ENCODE peak calls at places on chromosomes 13 and 19, in nine cellular contexts. B, M, O, A, Z, L, X, F and I are unnamed samples.

GRCh38 chr19:48896191-48896720 is 2.3 kb downstream of the TULP2 start:
- DNase-seq in F (no peak), O (peak), A (no peak), M (no peak), B (no peak), X (no peak), L (peak), Z (peak), I (no peak)

GRCh38 chr13:91228940-91229339 is 118.5 kb upstream of the MIR17HG start:
- DNase-seq in O (no peak), M (no peak), F (no peak), Z (no peak), L (no peak), X (no peak), B (no peak), A (no peak), I (no peak)

GRCh38 chr13:31032574-31033095 is 100.2 kb downstream of the TEX26 start:
- DNase-seq in A (no peak), O (no peak), F (no peak), B (no peak), X (no peak), M (no peak), L (no peak), Z (no peak), I (no peak)

GRCh38 chr19:4524808-4525562 is 6.7 kb upstream of the PLIN4 start:
- DNase-seq in X (peak), M (no peak), B (no peak), L (peak), O (peak), Z (peak), A (peak), F (no peak), I (peak)

GRCh38 chr19:49361438-49362047 is 673 bp downstream of the TEAD2 start:
- DNase-seq in O (peak), L (no peak), B (no peak), Z (peak), M (no peak), X (no peak), A (no peak), F (peak), I (no peak)

GRCh38 chr19:10797541-10798256 is 38.3 kb downstream of the TMED1 start:
- DNase-seq in O (no peak), B (no peak), X (no peak), F (no peak), L (peak), M (no peak), A (no peak), Z (no peak), I (no peak)

GRCh38 chr19:35868172-35868822 is at the start of gene APLP1:
- DNase-seq in O (peak), A (no peak), M (no peak), B (no peak), F (no peak), X (no peak), Z (peak), L (peak), I (no peak)

GRCh38 chr13:26965976-26966375 is 205.4 kb upstream of the GPR12 start:
- DNase-seq in A (no peak), M (no peak), B (no peak), Z (no peak), F (no peak), L (no peak), X (no peak), O (peak), I (no peak)

GRCh38 chr19:34391813-34392212 is 12.4 kb upstream of the PDCD2L start:
- DNase-seq in Z (no peak), M (no peak), F (no peak), X (no peak), O (no peak), A (no peak), B (no peak), L (no peak), I (no peak)

GRCh38 chr19:55319786-55320185 is 5.4 kb downstream of the TMEM150B start:
- DNase-seq in M (no peak), B (no peak), A (no peak), L (no peak), O (peak), F (no peak), Z (peak), X (no peak), I (no peak)

GRCh38 chr19:10838377-10838776 is 2.4 kb upstream of the TMED1 start:
- DNase-seq in A (no peak), F (no peak), B (no peak), Z (no peak), L (no peak), O (no peak), X (no peak), M (peak), I (no peak)

GRCh38 chr13:24181991-24182702 is 21.6 kb downstream of the SPATA13 start:
- DNase-seq in L (peak), F (no peak), A (no peak), O (no peak), X (no peak), Z (no peak), B (no peak), M (no peak), I (no peak)

GRCh38 chr13:112506046-112506445 is 81.9 kb downstream of the TUBGCP3 start:
- DNase-seq in M (no peak), Z (no peak), X (peak), F (no peak), B (no peak), L (no peak), O (no peak), A (no peak), I (no peak)

GRCh38 chr19:15249912-15250634 is 17.8 kb upstream of the EPHX3 start:
- DNase-seq in Z (no peak), X (no peak), B (peak), M (no peak), A (no peak), L (no peak), O (peak), F (no peak), I (no peak)

GRCh38 chr13:33711441-33711840 is 106.5 kb upstream of the RFC3 start:
- DNase-seq in A (no peak), B (no peak), X (no peak), Z (no peak), L (no peak), M (no peak), O (no peak), F (no peak), I (no peak)

DNA sequence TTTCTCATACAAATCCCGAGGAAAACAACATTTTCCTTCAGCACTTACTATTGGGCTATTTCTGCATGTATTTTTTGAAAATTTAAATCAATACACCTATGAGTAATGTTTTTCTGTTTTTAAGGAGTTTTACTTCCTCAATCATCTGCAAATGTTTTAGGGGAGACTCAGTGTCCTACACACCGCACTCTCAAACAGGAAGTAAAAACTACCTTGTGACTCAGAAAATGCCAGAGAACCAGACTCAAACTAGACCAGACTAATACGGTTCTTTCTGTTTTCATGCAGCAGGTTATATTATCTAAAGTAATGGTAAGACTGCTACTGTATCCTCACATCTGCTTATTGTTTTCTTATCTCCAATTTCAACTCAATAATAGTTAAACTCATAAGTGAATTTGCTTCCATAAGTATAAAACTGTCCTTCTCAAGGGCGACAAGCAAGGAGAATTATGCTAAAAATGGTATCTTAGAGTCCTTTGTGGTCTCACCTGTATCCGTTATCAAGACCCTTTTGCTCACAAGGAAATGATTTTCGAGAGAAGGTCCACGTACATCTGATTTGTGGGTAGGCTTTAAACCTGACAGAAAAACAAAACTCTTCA is 52.5 kb downstream of the FLT3 start:
- DNase-seq in A (no peak), M (peak), Z (peak), O (no peak), B (no peak), X (no peak), F (no peak), L (peak), I (no peak)
- H3K4me3 ChIP-seq in A (no peak), M (no peak), Z (no peak), O (no peak), B (no peak), X (no peak), F (no peak), L (peak), I (no peak)

DNA sequence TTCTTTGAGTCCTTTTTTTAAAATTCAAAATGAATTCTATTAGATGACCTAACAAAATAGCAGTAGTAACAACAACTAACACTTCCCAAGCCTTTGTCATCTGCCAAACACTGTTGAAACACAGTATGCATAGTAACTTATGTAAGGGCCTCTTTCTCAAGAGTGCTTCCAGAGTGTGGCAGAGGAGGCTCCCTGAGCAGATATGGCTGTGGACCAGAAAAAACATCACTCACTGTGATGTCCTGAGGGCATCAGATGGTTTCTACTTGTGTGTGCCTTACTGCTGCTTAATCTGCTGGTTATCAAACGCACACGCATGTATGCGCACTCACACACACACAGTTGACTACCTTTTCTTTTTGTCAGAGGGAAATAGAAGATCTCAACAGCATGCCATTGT is 110.8 kb downstream of the DLEU7 start:
- DNase-seq in B (no peak), A (no peak), F (no peak), O (no peak), L (no peak), M (peak), Z (no peak), X (no peak), I (no peak)
- H3K4me3 ChIP-seq in B (no peak), A (no peak), F (no peak), O (no peak), L (no peak), M (no peak), Z (no peak), X (no peak), I (no peak)

DNA sequence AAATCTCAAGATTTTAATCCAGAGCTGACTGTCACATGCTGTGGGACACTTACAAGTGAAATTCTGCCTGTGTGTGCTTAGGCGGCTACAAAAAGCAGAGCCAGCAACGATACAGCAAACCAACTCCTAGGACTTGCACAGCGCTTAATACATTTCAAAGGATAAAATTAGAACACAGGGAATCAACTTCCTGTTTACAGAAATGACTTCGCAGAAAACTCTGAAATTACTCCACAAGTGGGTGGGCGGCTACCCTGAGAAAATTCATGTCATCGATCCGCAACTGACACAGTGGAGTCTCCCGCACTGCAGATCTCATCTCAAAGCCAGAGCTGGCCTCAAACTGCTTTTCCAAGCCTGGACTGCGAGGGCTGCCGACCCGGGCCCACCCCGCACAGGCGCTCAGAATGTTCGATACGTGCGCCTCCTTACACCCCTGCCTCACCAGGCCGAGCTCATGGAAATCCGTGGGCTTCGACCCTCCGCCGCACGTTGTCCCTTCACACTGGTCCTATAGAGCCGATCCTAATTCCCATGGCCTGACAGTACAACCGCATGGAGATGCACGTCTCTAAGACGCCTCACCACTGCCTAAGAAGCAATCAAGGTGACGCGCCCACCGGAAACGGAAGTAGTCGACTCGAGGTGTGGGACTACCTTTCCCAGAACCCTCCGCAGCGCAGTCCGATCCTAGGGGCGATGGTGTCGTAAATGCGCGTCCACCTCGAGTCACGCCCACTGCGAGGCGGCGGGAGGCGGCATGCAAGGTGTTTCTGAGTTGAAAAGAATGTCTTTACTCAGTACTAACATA is at the start of gene ZNF229:
- DNase-seq in O (peak), A (peak), L (peak), B (peak), F (peak), X (peak), M (peak), Z (no peak), I (no peak)
- H3K4me3 ChIP-seq in O (peak), A (peak), L (no peak), B (peak), F (peak), X (peak), M (peak), Z (no peak), I (no peak)

DNA sequence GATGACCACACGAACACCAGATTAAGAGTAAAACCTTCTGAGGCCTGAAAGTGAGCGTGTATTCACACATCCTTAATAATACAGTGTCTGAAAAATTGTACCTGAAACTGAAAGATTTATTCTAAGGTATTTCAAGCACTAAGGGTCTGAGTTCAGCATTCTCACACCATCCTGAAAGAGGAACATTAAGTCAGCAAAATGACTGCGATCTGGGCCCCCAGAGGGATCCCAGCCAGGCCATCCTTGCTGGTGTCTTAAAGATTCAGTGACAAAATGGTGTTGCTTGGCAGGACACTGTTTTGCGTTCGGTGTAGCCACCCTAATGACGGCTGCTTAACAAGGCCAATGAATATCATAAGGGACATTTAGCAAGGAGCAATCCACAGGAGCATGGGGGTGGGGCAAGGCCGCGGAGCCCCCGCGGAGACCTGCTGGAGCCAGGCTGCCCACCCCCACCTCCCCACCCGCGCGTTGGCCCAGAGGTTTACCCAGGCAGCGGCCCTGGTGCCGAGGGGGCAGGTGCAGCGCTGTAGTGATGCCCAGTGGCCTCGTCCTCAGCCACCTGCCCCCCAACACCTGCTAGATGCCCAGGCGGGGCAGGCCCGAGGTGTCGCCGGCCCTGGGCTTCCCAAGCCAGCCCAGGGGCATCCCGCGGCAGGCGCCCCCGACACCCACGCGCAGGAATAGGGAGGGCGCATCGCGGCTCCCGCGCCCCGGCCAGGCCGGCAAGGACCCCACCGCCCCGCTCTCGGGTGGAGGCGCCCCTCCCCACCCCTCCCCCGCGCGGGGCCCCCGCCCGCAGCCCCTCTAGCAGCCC is 742 bp downstream of the NALCN start:
- DNase-seq in Z (no peak), O (no peak), F (no peak), M (no peak), A (no peak), X (no peak), L (peak), B (no peak), I (no peak)
- H3K4me3 ChIP-seq in Z (no peak), O (peak), F (peak), M (peak), A (peak), X (peak), L (no peak), B (peak), I (no peak)

GRCh38 chr19:8108560-8109445 is 40.6 kb downstream of the FBN3 start:
- DNase-seq in F (no peak), X (no peak), A (no peak), O (no peak), L (no peak), Z (no peak), B (no peak), M (no peak), I (no peak)

GRCh38 chr19:8101311-8101710 is 48.1 kb downstream of the FBN3 start:
- DNase-seq in L (no peak), M (no peak), Z (no peak), O (no peak), F (no peak), X (no peak), A (no peak), B (no peak), I (no peak)

GRCh38 chr19:8109455-8109854 is 39.9 kb downstream of the FBN3 start:
- DNase-seq in O (no peak), F (no peak), A (no peak), M (no peak), B (no peak), X (no peak), L (no peak), Z (no peak), I (no peak)

GRCh38 chr19:8107301-8107903 is 42.0 kb downstream of the FBN3 start:
- DNase-seq in B (no peak), F (no peak), A (no peak), O (no peak), X (no peak), Z (no peak), M (no peak), L (no peak), I (no peak)

DNA sequence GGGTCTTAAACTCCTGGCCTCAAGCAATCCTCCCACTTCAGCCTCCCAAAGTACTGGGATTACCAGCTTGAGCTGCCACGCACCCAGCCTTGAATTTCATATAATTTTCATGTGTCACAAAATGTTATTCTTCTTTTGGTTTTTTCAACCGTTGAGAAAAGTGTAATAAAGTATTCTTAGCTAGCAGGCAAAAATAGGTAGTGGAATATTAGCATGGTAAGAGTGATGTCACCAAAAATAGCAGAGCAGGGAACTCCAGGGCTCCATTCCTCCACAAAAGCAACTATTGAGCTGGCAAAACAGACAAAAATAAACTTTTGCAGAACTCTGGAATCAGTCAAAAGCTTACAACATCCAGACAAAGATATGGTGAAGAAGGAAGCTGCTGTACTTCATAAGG is 43.9 kb downstream of the FBN3 start:
- DNase-seq in O (no peak), Z (no peak), B (no peak), F (no peak), X (no peak), A (no peak), L (no peak), M (no peak), I (no peak)
- H3K4me3 ChIP-seq in O (no peak), Z (no peak), B (no peak), F (no peak), X (no peak), A (no peak), L (no peak), M (no peak), I (no peak)

GRCh38 chr19:640606-641170 is 1.0 kb downstream of the FGF22 start:
- DNase-seq in L (no peak), A (no peak), X (no peak), M (no peak), B (no peak), F (no peak), Z (no peak), O (no peak), I (no peak)

GRCh38 chr19:641702-642101 is 2.0 kb downstream of the FGF22 start:
- DNase-seq in B (no peak), O (no peak), F (no peak), A (no peak), M (no peak), L (no peak), X (no peak), Z (no peak), I (no peak)

GRCh38 chr19:639251-640155 is at the start of gene FGF22:
- DNase-seq in Z (peak), M (peak), F (no peak), O (peak), A (no peak), L (peak), X (peak), B (peak), I (peak)

GRCh38 chr19:640156-640548 is 473 bp downstream of the FGF22 start:
- DNase-seq in A (no peak), M (no peak), L (no peak), F (no peak), X (no peak), O (no peak), B (no peak), Z (no peak), I (no peak)

DNA sequence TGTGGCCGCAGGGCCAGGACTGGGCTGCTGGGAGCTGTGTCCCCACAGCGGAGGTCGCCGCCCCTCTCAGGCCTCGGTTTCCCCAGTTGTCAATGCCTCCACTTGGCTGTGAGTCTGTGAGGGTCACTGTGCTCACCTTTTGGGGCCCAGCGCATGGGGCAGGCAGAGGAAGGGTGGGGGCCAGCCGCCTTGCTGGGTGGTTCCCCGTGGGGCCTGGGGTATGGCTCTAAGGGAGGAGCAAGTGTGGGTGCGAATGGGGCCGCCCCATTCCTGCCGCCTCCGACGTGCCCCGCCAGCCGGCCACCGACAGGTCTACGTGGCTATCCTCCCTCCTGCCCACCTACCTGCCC is 803 bp upstream of the FGF22 start:
- DNase-seq in B (no peak), A (no peak), Z (no peak), O (no peak), F (no peak), L (no peak), X (no peak), M (no peak), I (no peak)
- H3K4me3 ChIP-seq in B (peak), A (peak), Z (no peak), O (peak), F (no peak), L (no peak), X (peak), M (peak), I (peak)